ENCODE peak calls at places on chromosomes 7 and 10, in seven cellular contexts. B is testis, H is cardiac muscle cell, P is heart right ventricle, A is PC-3, R is A549, E is thoracic aorta. G is an unnamed sample.

GRCh38 chr10:110305767-110306451 is 1.2 kb upstream of the SMNDC1 start:
- DNase-seq in P (no peak), A (peak; percentile 83), B (peak; percentile 60), E (peak; percentile 11), H (peak; percentile 64), R (peak; percentile 72), G (no peak)

GRCh38 chr10:14563359-14563758 is 211.3 kb downstream of the FAM107B start:
- DNase-seq in P (no peak), E (no peak), B (no peak), H (no peak), A (no peak), R (no peak), G (no peak)

GRCh38 chr7:31059551-31059950 is 7.4 kb downstream of the ADCYAP1R1 start:
- DNase-seq in R (no peak), H (no peak), E (no peak), B (no peak), A (no peak), P (no peak), G (no peak)

GRCh38 chr7:136247211-136247610 is 270.1 kb upstream of the MTPN start:
- DNase-seq in E (no peak), R (no peak), B (no peak), A (no peak), H (no peak), P (no peak), G (no peak)

GRCh38 chr7:140476698-140477261 is 2.5 kb downstream of the MKRN1 start:
- DNase-seq in E (no peak), P (no peak), B (no peak), A (no peak), H (no peak), R (no peak), G (no peak)

GRCh38 chr7:127107601-127108007 is 145.1 kb downstream of the GRM8 start:
- DNase-seq in R (peak; percentile 30), H (peak; percentile 92), E (no peak), P (no peak), A (peak; percentile 57), B (peak; percentile 81), G (no peak)

GRCh38 chr7:92644406-92645113 is 54.4 kb upstream of the FAM133B start:
- DNase-seq in B (no peak), H (peak; percentile 71), E (no peak), A (no peak), P (peak; percentile 74), R (no peak), G (no peak)

GRCh38 chr10:103691723-103692380 is 163.5 kb downstream of the SH3PXD2A start:
- DNase-seq in P (no peak), A (no peak), B (no peak), H (no peak), E (no peak), R (no peak), G (no peak)

GRCh38 chr7:152544481-152544927 is 108.7 kb upstream of the KMT2C start:
- DNase-seq in A (no peak), H (no peak), E (no peak), P (no peak), B (peak; percentile 28), R (no peak), G (no peak)

GRCh38 chr10:8768341-8768740 is 713.9 kb downstream of the GATA3 start:
- DNase-seq in P (no peak), B (no peak), H (no peak), E (no peak), R (no peak), A (no peak), G (no peak)

GRCh38 chr7:81676105-81676811 is 93.6 kb downstream of the HGF start:
- DNase-seq in R (no peak), H (no peak), E (no peak), B (no peak), P (no peak), A (no peak), G (no peak)

GRCh38 chr10:48796846-48797245 is 112.2 kb downstream of the WDFY4 start:
- DNase-seq in A (no peak), B (no peak), R (no peak), P (no peak), H (no peak), E (no peak), G (no peak)

GRCh38 chr10:48802611-48803046 is 118.0 kb downstream of the WDFY4 start:
- DNase-seq in B (no peak), P (no peak), A (no peak), E (no peak), R (no peak), H (no peak), G (no peak)

GRCh38 chr10:48798486-48799254 is 114.0 kb downstream of the WDFY4 start:
- DNase-seq in R (no peak), E (no peak), H (no peak), A (no peak), P (no peak), B (no peak), G (no peak)

GRCh38 chr10:48801026-48801425 is 116.4 kb downstream of the WDFY4 start:
- DNase-seq in H (no peak), R (no peak), P (no peak), B (no peak), E (no peak), A (no peak), G (no peak)

GRCh38 chr10:48800283-48800675 is 115.6 kb downstream of the WDFY4 start:
- DNase-seq in R (no peak), P (no peak), E (no peak), B (no peak), A (no peak), H (no peak), G (no peak)
- H3K4me1 ChIP-seq in R (no peaks in the 10 kb centered on the region), P (peaks cover 44% of the 10 kb centered on the region), E (peaks cover 16% of the 10 kb centered on the region), B (no peaks in the 10 kb centered on the region), A (no peaks in the 10 kb centered on the region), H (no peaks in the 10 kb centered on the region), G (peaks cover 4% of the 10 kb centered on the region)

DNA sequence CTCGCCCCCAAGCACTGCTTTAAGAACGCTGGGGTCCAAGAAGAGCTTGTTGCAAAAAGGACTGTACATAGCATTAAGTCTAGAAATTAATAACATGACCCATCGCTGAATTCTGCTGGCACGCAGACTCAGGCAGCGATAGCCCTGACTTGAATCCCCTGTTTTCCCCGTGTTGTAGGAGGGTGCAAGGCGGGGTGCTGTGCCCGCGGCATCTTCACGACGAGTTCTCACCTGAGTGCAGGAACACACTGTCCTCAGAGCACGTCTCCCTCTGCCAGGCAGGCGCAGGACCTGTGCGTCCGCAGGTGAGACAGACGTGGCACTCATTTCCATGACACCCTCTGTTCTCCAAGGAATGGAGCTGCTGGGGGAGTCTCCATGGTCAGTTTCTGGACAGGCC is 243.2 kb downstream of the TCERG1L start:
- DNase-seq in E (no peak), P (no peak), A (no peak), H (no peak), R (no peak), B (no peak), G (no peak)
- TF ChIP-seq CTCF in E (no peak), P (no peak), A (no peak), H (no peak), R (no peak), B (no peak), G (no peak)

GRCh38 chr10:78974409-78975317 is 94.1 kb upstream of the ZMIZ1 start:
- DNase-seq in P (peak; percentile 45), H (peak; percentile 50), A (peak; percentile 95), B (peak; percentile 46), R (peak; percentile 82), E (peak; percentile 84), G (peak; percentile 95)
- H3K4me1 ChIP-seq in P (peaks cover 33% of the 10 kb centered on the region), H (peaks cover 50% of the 10 kb centered on the region), A (peaks cover 39% of the 10 kb centered on the region), B (peaks cover 37% of the 10 kb centered on the region), R (peaks cover 52% of the 10 kb centered on the region), E (peaks cover 31% of the 10 kb centered on the region), G (peaks cover 6% of the 10 kb centered on the region)

DNA sequence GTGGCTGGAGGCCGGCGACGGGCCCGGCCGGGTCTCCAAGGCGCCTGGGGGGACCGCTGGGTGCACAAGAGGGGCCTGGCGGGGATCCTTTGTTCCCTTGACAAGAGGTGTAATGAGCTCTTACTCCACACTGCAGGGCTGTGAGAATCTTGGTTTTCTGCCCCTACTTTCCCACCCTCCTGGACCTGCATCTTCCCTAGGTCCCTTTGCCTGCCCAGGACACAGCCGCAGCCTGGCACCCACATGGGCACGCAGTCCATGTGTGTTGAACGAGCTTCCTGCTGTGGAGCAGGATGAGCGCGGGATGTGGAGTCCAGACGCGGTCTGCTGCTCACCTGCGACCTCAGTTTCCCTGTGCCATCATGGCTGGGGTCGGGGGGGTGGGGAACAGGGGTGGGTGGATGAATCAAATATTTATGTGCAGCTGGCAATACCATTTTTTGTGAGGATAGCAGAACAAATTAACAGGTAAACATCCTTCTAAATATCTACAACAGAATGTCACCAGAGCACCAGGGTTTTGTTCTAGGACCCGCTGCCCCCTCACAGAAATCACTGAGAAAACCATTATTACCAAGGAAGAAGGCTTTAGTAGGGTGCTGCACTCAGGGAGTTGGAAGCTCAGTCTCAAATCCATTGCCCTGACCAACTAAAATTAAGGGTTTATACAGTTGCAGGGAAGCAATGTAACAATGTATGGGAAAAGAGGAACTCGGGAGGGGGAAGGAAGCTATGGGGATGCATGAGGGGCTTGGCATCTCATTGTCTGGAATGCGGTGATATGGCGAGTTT is 474 bp upstream of the NSMCE4A start:
- DNase-seq in R (no peak), P (no peak), B (no peak), H (no peak), E (no peak), A (no peak), G (no peak)
- TF ChIP-seq CTCF in R (no peak), P (no peak), B (peak; percentile 75), H (no peak), E (peak; percentile 64), A (no peak), G (no peak)

DNA sequence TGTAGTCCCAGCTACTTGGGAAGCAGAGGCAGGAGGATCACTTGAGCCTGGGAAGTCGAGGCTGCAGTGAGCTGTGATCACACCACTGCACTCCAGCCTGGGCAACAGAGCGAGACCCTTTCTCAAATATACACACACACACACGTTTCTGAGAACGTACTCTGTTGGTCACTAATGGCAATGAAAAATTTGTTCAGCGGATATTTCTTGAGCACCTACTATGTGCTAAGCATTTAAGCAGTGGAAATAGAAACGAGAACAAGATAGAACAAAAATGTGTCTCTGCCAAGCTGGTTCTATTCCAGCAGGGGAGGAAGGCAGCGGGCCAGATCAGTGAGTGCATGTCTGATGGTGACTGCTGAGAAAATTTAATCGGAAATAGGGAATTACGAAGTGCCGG is 8.7 kb downstream of the ARPC1B start:
- DNase-seq in B (no peak), R (no peak), P (no peak), A (no peak), H (no peak), E (no peak), G (no peak)
- H3K4me1 ChIP-seq in B (peaks cover 21% of the 10 kb centered on the region), R (peaks cover 36% of the 10 kb centered on the region), P (peaks cover 41% of the 10 kb centered on the region), A (peaks cover 10% of the 10 kb centered on the region), H (no peaks in the 10 kb centered on the region), E (peaks cover 34% of the 10 kb centered on the region), G (peaks cover 30% of the 10 kb centered on the region)

GRCh38 chr7:149669121-149669818 is 104.1 kb downstream of the ZNF467 start:
- DNase-seq in P (no peak), B (no peak), A (peak; percentile 43), H (no peak), R (no peak), E (no peak), G (no peak)
- TF ChIP-seq CTCF in P (peak; percentile 52), B (no peak), A (peak; percentile 65), H (peak; percentile 56), R (peak; percentile 71), E (no peak), G (no peak)

G was measured in ascending aorta.